ENCODE peak calls at places on chromosomes 7 and 10, in five cellular contexts. X is SK-N-SH, L is HCT116, V is HepG2, F is H1. O is an unnamed sample.

GRCh38 chr10:510415-510881 is 179.0 kb downstream of the DIP2C start:
- DNase-seq in V (no peak), L (no peak), X (no peak), F (no peak), O (no peak)

GRCh38 chr7:81470724-81471379 is 299.0 kb downstream of the HGF start:
- DNase-seq in L (no peak), F (no peak), X (no peak), V (no peak), O (no peak)

GRCh38 chr7:391961-392524 is 102.1 kb downstream of the FOXL3 start:
- DNase-seq in V (no peak), X (peak; percentile 22), F (no peak), L (no peak), O (no peak)

GRCh38 chr7:63072806-63073205 is 925.8 kb upstream of the ZNF722 start:
- DNase-seq in V (no peak), X (no peak), F (no peak), L (no peak), O (no peak)

GRCh38 chr7:64463636-64464375 is 99.1 kb downstream of the ZNF680 start:
- DNase-seq in X (peak; percentile 85), L (no peak), V (no peak), F (no peak), O (no peak)

GRCh38 chr7:149793261-149793660 is 19.9 kb upstream of the ZNF467 start:
- DNase-seq in L (no peak), X (no peak), F (no peak), V (no peak), O (no peak)

GRCh38 chr7:156989766-156990535 is 20.5 kb downstream of the MNX1 start:
- DNase-seq in V (no peak), L (no peak), X (peak; percentile 34), F (peak; percentile 40), O (no peak)

GRCh38 chr10:87000491-87000890 is 19.6 kb upstream of the FAM25A start:
- DNase-seq in X (no peak), F (no peak), V (peak; percentile 3), L (no peak), O (no peak)

GRCh38 chr10:131630772-131631258 is 270.0 kb upstream of the PPP2R2D start:
- DNase-seq in F (no peak), V (no peak), L (no peak), X (no peak), O (no peak)

GRCh38 chr7:158838238-158838637 is 8.9 kb upstream of the ESYT2 start:
- DNase-seq in F (no peak), L (no peak), X (no peak), V (no peak), O (no peak)

GRCh38 chr10:99761395-99761794 is 21.0 kb upstream of the ABCC2 start:
- DNase-seq in V (no peak), L (no peak), X (no peak), F (no peak), O (no peak)

GRCh38 chr7:66330961-66331360 is 125.8 kb downstream of the TPST1 start:
- DNase-seq in V (no peak), L (no peak), F (no peak), X (peak; percentile 39), O (no peak)

GRCh38 chr7:43454936-43455518 is 127.9 kb upstream of the STK17A start:
- DNase-seq in F (no peak), V (peak; percentile 29), L (peak; percentile 19), X (peak; percentile 70), O (no peak)

GRCh38 chr7:14040528-14040927 is 51.1 kb upstream of the ETV1 start:
- DNase-seq in L (no peak), F (no peak), V (no peak), X (no peak), O (no peak)

GRCh38 chr10:24235471-24235870 is 26.5 kb downstream of the KIAA1217 start:
- DNase-seq in V (no peak), F (no peak), L (no peak), X (peak; percentile 21), O (no peak)

GRCh38 chr7:16925609-16926008 is 43.8 kb upstream of the AGR3 start:
- DNase-seq in L (no peak), X (no peak), V (no peak), F (no peak), O (no peak)

GRCh38 chr10:102782698-102783540 is 39.2 kb downstream of the WBP1L start:
- DNase-seq in L (no peak), F (no peak), X (no peak), V (no peak), O (no peak)

GRCh38 chr10:120539076-120539475 is 82.0 kb downstream of the PLPP4 start:
- DNase-seq in V (no peak), F (no peak), L (no peak), X (no peak), O (no peak)

GRCh38 chr10:21499910-21500577 is 25.4 kb downstream of the SKIDA1 start:
- DNase-seq in F (peak; percentile 86), X (no peak), L (no peak), V (no peak), O (no peak)

GRCh38 chr10:132478341-132479023 is 59.1 kb upstream of the INPP5A start:
- DNase-seq in X (no peak), L (no peak), F (no peak), V (no peak), O (no peak)

GRCh38 chr10:2925631-2926030 is 141.7 kb upstream of the PFKP start:
- DNase-seq in F (no peak), V (no peak), L (no peak), X (no peak), O (no peak)

GRCh38 chr10:73159038-73159648 is 8.7 kb downstream of the ECD start:
- DNase-seq in X (peak; percentile 59), V (peak; percentile 59), L (no peak), F (peak; percentile 60), O (peak; percentile 25)

GRCh38 chr7:40972426-40972825 is 730.5 kb downstream of the INHBA start:
- DNase-seq in F (no peak), X (no peak), L (no peak), V (no peak), O (no peak)

GRCh38 chr7:116052006-116052405 is 21.4 kb upstream of the TFEC start:
- DNase-seq in F (no peak), V (no peak), X (no peak), L (no peak), O (no peak)

GRCh38 chr7:151389096-151389767 is 20.6 kb downstream of the WDR86 start:
- DNase-seq in L (no peak), V (no peak), X (no peak), F (no peak), O (no peak)

GRCh38 chr7:25496394-25497103 is 268.3 kb upstream of the NPVF start:
- DNase-seq in V (no peak), X (no peak), L (no peak), F (no peak), O (no peak)

GRCh38 chr7:25493811-25494366 is 265.6 kb upstream of the NPVF start:
- DNase-seq in F (no peak), L (no peak), X (no peak), V (no peak), O (no peak)

GRCh38 chr7:25495905-25496304 is 267.6 kb upstream of the NPVF start:
- DNase-seq in X (no peak), F (no peak), L (no peak), V (no peak), O (no peak)

DNA sequence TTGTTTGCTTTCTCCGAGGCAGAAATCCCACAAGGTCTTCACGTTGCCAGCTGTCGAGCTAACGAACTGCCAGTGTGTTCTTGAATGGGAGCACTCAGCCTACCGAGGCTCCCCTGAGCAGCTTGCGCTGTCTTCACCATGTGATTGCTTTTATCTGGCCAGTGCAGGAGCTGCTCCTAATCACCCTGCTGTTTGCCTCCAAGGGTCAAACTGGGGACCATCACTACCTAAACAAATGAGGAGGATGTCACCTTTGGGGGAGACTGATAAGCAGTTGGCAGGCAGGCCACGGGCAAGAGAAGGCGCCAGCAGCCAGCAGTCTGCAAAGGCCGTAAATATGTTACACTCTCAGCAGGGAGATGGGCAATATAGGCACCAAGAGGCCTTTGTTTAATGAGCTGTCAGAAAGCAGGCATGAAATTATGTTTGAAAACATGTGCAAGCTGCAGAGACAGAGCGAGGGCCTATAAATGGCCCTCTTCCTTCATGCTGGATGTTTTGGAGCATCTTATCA is 267.1 kb upstream of the NPVF start:
- DNase-seq in V (no peak), L (no peak), F (no peak), X (peak; percentile 25), O (no peak)
- TF ChIP-seq SIN3A in V (no peak), L (no peak), F (no peak), X (no peak), O (no peak)

GRCh38 chr10:47241946-47242900 is 57.8 kb upstream of the GDF10 start:
- DNase-seq in F (no peak), V (no peak), X (no peak), L (no peak), O (no peak)

GRCh38 chr10:47243356-47243755 is 56.6 kb upstream of the GDF10 start:
- DNase-seq in V (no peak), X (no peak), F (no peak), L (no peak), O (no peak)

GRCh38 chr10:47239211-47239610 is 60.8 kb upstream of the GDF10 start:
- DNase-seq in L (no peak), V (no peak), X (no peak), F (no peak), O (no peak)

GRCh38 chr10:47240173-47240572 is 59.8 kb upstream of the GDF10 start:
- DNase-seq in V (no peak), X (no peak), L (no peak), F (no peak), O (no peak)

GRCh38 chr10:47241256-47241655 is 58.7 kb upstream of the GDF10 start:
- DNase-seq in X (no peak), L (no peak), V (no peak), F (peak; percentile 39), O (no peak)
- TF ChIP-seq SIN3A in X (no peak), L (no peak), V (no peak), F (no peak), O (no peak)

GRCh38 chr10:109928393-109928792 is 5.1 kb upstream of the XPNPEP1 start:
- DNase-seq in F (no peak), X (no peak), L (no peak), V (no peak), O (no peak)

GRCh38 chr10:109929501-109930219 is 6.3 kb upstream of the XPNPEP1 start:
- DNase-seq in X (no peak), F (no peak), V (no peak), L (no peak), O (no peak)

GRCh38 chr10:109933984-109934565 is 10.8 kb upstream of the XPNPEP1 start:
- DNase-seq in L (no peak), V (no peak), X (no peak), F (no peak), O (no peak)

GRCh38 chr10:109932391-109932790 is 9.1 kb upstream of the XPNPEP1 start:
- DNase-seq in L (no peak), X (no peak), F (no peak), V (no peak), O (no peak)

DNA sequence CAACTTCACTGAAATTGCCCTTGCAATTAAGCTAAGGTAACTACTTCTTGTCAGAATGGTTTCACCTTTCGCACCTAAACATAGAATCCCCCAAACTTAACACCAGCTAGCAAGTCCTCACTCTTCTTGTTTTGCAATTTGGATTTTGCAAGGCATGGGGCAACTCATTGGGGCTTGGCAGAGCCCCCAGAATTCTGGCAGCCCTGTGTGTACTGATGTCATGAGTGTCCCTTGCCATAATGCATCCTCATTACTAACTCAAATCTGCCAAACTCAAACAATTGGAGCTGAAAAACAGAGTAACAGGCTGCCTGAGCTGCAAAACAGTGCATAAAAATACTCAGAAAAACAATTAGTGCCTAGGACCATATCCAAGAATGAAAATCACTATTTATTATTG is 7.8 kb upstream of the XPNPEP1 start:
- DNase-seq in F (no peak), L (no peak), X (no peak), V (no peak), O (no peak)
- TF ChIP-seq SIN3A in F (no peak), L (no peak), X (no peak), V (no peak), O (no peak)

GRCh38 chr10:8049874-8050560 is 4.5 kb upstream of the GATA3 start:
- DNase-seq in F (peak; percentile 82), L (no peak), V (no peak), X (no peak), O (no peak)
- TF ChIP-seq SIN3A in F (no peak), L (no peak), V (no peak), X (peak; percentile 0), O (no peak)